ENCODE peak calls at places on chromosomes 13 and 19, in four cellular contexts. One of them, this sample, is unnamed.

GRCh38 chr19:7623725-7624603 is 5.4 kb downstream of the XAB2 start:
- DNase-seq in WERI-Rb-1: no peak
- DNase-seq in neuronal stem cell: no peak
- DNase-seq in K562: no peak
- DNase-seq in this sample: no peak

GRCh38 chr19:45677351-45678230 is 9.6 kb downstream of the GIPR start:
- DNase-seq in K562: peak
- DNase-seq in neuronal stem cell: peak
- DNase-seq in WERI-Rb-1: no peak
- DNase-seq in this sample: peak

GRCh38 chr19:47157455-47158321 is 27.1 kb downstream of the SAE1 start:
- DNase-seq in neuronal stem cell: peak
- DNase-seq in K562: no peak
- DNase-seq in WERI-Rb-1: no peak
- DNase-seq in this sample: peak

GRCh38 chr13:114019367-114019766 is 45.5 kb upstream of the C13orf46 start:
- DNase-seq in K562: peak
- DNase-seq in neuronal stem cell: no peak
- DNase-seq in WERI-Rb-1: peak
- DNase-seq in this sample: peak

GRCh38 chr19:383040-383439 is 25.9 kb downstream of the C2CD4C start:
- DNase-seq in neuronal stem cell: no peak
- DNase-seq in K562: no peak
- DNase-seq in WERI-Rb-1: no peak
- DNase-seq in this sample: no peak

GRCh38 chr13:109369357-109370052 is 416.9 kb downstream of the IRS2 start:
- DNase-seq in K562: no peak
- DNase-seq in WERI-Rb-1: no peak
- DNase-seq in neuronal stem cell: no peak
- DNase-seq in this sample: no peak

GRCh38 chr13:88461272-88462009 is 790.3 kb downstream of the SLITRK5 start:
- DNase-seq in WERI-Rb-1: no peak
- DNase-seq in K562: no peak
- DNase-seq in neuronal stem cell: no peak
- DNase-seq in this sample: no peak

GRCh38 chr13:95677564-95678386 is 836 bp downstream of the DNAJC3 start:
- DNase-seq in WERI-Rb-1: no peak
- DNase-seq in K562: peak
- DNase-seq in neuronal stem cell: peak
- DNase-seq in this sample: peak

GRCh38 chr19:8611890-8612806 is 1.6 kb upstream of the ADAMTS10 start:
- DNase-seq in WERI-Rb-1: no peak
- DNase-seq in K562: no peak
- DNase-seq in neuronal stem cell: no peak
- DNase-seq in this sample: no peak

GRCh38 chr13:73850104-73850898 is 283.9 kb downstream of the KLF12 start:
- DNase-seq in WERI-Rb-1: no peak
- DNase-seq in neuronal stem cell: no peak
- DNase-seq in K562: no peak
- DNase-seq in this sample: no peak

GRCh38 chr19:47084879-47085439 is 28.6 kb downstream of the ZC3H4 start:
- DNase-seq in WERI-Rb-1: no peak
- DNase-seq in K562: no peak
- DNase-seq in neuronal stem cell: no peak
- DNase-seq in this sample: no peak

GRCh38 chr19:48560095-48560530 is 8.1 kb downstream of the SULT2B1 start:
- DNase-seq in neuronal stem cell: no peak
- DNase-seq in WERI-Rb-1: no peak
- DNase-seq in K562: peak
- DNase-seq in this sample: peak

GRCh38 chr13:94329754-94330551 is 149.5 kb downstream of the DCT start:
- DNase-seq in WERI-Rb-1: no peak
- DNase-seq in K562: no peak
- DNase-seq in neuronal stem cell: no peak
- DNase-seq in this sample: no peak

GRCh38 chr19:50476224-50476942 is at the start of the genes EMC10 and GARIN5A:
- DNase-seq in neuronal stem cell: peak
- DNase-seq in WERI-Rb-1: no peak
- DNase-seq in K562: peak
- DNase-seq in this sample: peak

GRCh38 chr13:39676315-39676876 is 20.9 kb downstream of the COG6 start:
- DNase-seq in K562: peak
- DNase-seq in neuronal stem cell: peak
- DNase-seq in WERI-Rb-1: no peak
- DNase-seq in this sample: peak

GRCh38 chr19:5050016-5050656 is 81.2 kb downstream of the KDM4B start:
- DNase-seq in WERI-Rb-1: no peak
- DNase-seq in K562: no peak
- DNase-seq in neuronal stem cell: no peak
- DNase-seq in this sample: no peak

GRCh38 chr13:114151565-114152284 is 19.3 kb upstream of the RASA3 start:
- DNase-seq in WERI-Rb-1: no peak
- DNase-seq in neuronal stem cell: no peak
- DNase-seq in K562: peak
- DNase-seq in this sample: no peak

GRCh38 chr19:9189538-9189937 is 10.8 kb downstream of the OR7D2 start:
- DNase-seq in neuronal stem cell: no peak
- DNase-seq in WERI-Rb-1: no peak
- DNase-seq in K562: peak
- DNase-seq in this sample: no peak

GRCh38 chr13:29702912-29703351 is 107.4 kb upstream of the SLC7A1 start:
- DNase-seq in neuronal stem cell: no peak
- DNase-seq in K562: peak
- DNase-seq in WERI-Rb-1: no peak
- DNase-seq in this sample: no peak

GRCh38 chr19:47483800-47484690 is at the start of gene KPTN:
- DNase-seq in neuronal stem cell: peak
- DNase-seq in WERI-Rb-1: peak
- DNase-seq in K562: peak
- DNase-seq in this sample: peak

GRCh38 chr13:62251734-62252133 is 836.1 kb upstream of the PCDH20 start:
- DNase-seq in WERI-Rb-1: no peak
- DNase-seq in K562: no peak
- DNase-seq in neuronal stem cell: no peak
- DNase-seq in this sample: no peak

GRCh38 chr13:114152831-114153371 is 20.5 kb upstream of the RASA3 start:
- DNase-seq in WERI-Rb-1: no peak
- DNase-seq in neuronal stem cell: no peak
- DNase-seq in K562: no peak
- DNase-seq in this sample: no peak

GRCh38 chr13:72043361-72043760 is 176.4 kb upstream of the DACH1 start:
- DNase-seq in neuronal stem cell: no peak
- DNase-seq in WERI-Rb-1: no peak
- DNase-seq in K562: no peak
- DNase-seq in this sample: no peak

GRCh38 chr19:8361921-8362793 is 1.8 kb upstream of the ANGPTL4 start:
- DNase-seq in neuronal stem cell: no peak
- DNase-seq in WERI-Rb-1: peak
- DNase-seq in K562: no peak
- DNase-seq in this sample: no peak

GRCh38 chr13:30307194-30307965 is at the start of gene KATNAL1:
- DNase-seq in WERI-Rb-1: peak
- DNase-seq in K562: peak
- DNase-seq in neuronal stem cell: peak
- DNase-seq in this sample: peak

GRCh38 chr19:50633359-50633758 is 6.3 kb downstream of the SYT3 start:
- DNase-seq in WERI-Rb-1: no peak
- DNase-seq in K562: no peak
- DNase-seq in neuronal stem cell: no peak
- DNase-seq in this sample: no peak

GRCh38 chr13:44710576-44710975 is 134.4 kb upstream of the TSC22D1 start:
- DNase-seq in K562: no peak
- DNase-seq in WERI-Rb-1: no peak
- DNase-seq in neuronal stem cell: no peak
- DNase-seq in this sample: no peak

GRCh38 chr13:113426591-113426986 is 26.7 kb downstream of the ADPRHL1 start:
- DNase-seq in neuronal stem cell: no peak
- DNase-seq in WERI-Rb-1: no peak
- DNase-seq in K562: no peak
- DNase-seq in this sample: no peak

GRCh38 chr13:45367358-45367757 is 26.4 kb upstream of the TPT1 start:
- DNase-seq in K562: peak
- DNase-seq in WERI-Rb-1: no peak
- DNase-seq in neuronal stem cell: no peak
- DNase-seq in this sample: peak

GRCh38 chr13:58051807-58052375 is 420.3 kb downstream of the PCDH17 start:
- DNase-seq in WERI-Rb-1: no peak
- DNase-seq in K562: no peak
- DNase-seq in neuronal stem cell: no peak
- DNase-seq in this sample: no peak

GRCh38 chr13:19601749-19602725 is 31.4 kb upstream of the MPHOSPH8 start:
- DNase-seq in K562: peak
- DNase-seq in neuronal stem cell: peak
- DNase-seq in WERI-Rb-1: peak
- DNase-seq in this sample: no peak

GRCh38 chr19:18656337-18657086 is 19.7 kb downstream of the KLHL26 start:
- DNase-seq in WERI-Rb-1: no peak
- DNase-seq in neuronal stem cell: no peak
- DNase-seq in K562: no peak
- DNase-seq in this sample: no peak
- H3K27ac ChIP-seq in WERI-Rb-1: no peak
- H3K27ac ChIP-seq in neuronal stem cell: no peak
- H3K27ac ChIP-seq in K562: no peak
- H3K27ac ChIP-seq in this sample: no peak

GRCh38 chr19:6276447-6276846 is 3.3 kb downstream of the MLLT1 start:
- DNase-seq in WERI-Rb-1: peak
- DNase-seq in neuronal stem cell: no peak
- DNase-seq in K562: peak
- DNase-seq in this sample: no peak

GRCh38 chr19:6273701-6274601 is 5.8 kb downstream of the MLLT1 start:
- DNase-seq in neuronal stem cell: no peak
- DNase-seq in WERI-Rb-1: peak
- DNase-seq in K562: peak
- DNase-seq in this sample: no peak

GRCh38 chr19:6274756-6275155 is 5.0 kb downstream of the MLLT1 start:
- DNase-seq in WERI-Rb-1: no peak
- DNase-seq in K562: no peak
- DNase-seq in neuronal stem cell: no peak
- DNase-seq in this sample: no peak

GRCh38 chr19:6272913-6273600 is 6.7 kb downstream of the MLLT1 start:
- DNase-seq in K562: no peak
- DNase-seq in WERI-Rb-1: no peak
- DNase-seq in neuronal stem cell: no peak
- DNase-seq in this sample: no peak

DNA sequence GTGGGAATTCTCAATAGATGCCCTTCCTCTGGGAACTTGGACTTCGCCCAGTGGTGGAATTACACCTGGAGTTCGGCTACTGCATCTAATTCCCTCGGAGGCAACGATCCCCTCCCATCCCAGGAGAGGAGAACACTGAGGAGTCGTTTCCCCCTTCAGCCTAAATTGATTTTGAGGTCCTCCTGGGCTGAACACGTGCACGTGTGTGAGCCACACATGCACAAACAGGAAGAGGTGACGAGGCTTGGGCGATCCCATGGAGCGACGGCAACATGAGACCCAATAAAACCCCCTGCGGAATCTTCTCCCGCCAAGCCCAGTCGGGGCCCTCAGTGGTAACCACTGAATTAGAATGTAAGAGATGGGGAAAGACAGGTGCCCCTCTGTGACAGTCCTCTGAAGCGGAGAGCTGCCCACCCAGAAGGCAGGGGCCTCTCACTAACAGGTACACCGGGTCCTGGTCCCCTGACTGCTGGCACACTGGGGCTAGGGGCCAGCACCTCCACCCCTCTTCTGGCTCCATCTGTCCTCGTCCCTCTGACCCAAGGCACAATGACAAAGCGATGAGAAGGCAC is 4.5 kb downstream of the MLLT1 start:
- DNase-seq in K562: no peak
- DNase-seq in WERI-Rb-1: no peak
- DNase-seq in neuronal stem cell: no peak
- DNase-seq in this sample: no peak
- H3K27ac ChIP-seq in K562: peak
- H3K27ac ChIP-seq in WERI-Rb-1: peak
- H3K27ac ChIP-seq in neuronal stem cell: no peak
- H3K27ac ChIP-seq in this sample: no peak

DNA sequence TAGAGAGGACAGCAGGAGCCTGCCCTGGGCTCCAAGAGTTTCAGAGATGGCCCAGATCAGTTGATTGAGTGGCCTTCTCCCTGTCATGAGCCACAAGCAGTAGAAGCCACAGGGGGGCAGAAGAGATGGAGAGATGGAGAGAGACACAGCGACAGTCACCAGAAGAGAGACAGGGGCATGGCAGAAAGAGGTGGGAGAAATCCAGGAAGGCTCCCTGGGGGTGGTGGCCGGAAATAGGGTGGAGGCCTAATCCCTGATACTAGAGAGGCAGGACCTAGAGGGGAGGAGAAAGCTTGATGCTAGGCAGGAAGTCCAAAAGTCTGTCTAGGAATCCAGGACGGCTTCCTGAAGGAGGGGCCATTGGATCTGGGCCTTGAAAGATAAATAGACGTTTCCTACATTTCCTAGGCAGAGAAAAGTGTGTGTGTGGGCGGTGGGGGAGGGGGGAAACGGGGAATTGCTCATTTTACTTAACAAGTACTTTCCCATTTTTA is 9.6 kb upstream of the TPM4 start:
- DNase-seq in WERI-Rb-1: peak
- DNase-seq in neuronal stem cell: no peak
- DNase-seq in K562: peak
- DNase-seq in this sample: peak
- H3K27ac ChIP-seq in WERI-Rb-1: no peak
- H3K27ac ChIP-seq in neuronal stem cell: no peak
- H3K27ac ChIP-seq in K562: no peak
- H3K27ac ChIP-seq in this sample: no peak

GRCh38 chr19:3350014-3350663 is 16.2 kb upstream of the NFIC start:
- DNase-seq in WERI-Rb-1: no peak
- DNase-seq in neuronal stem cell: no peak
- DNase-seq in K562: no peak
- DNase-seq in this sample: no peak
- H3K27ac ChIP-seq in WERI-Rb-1: no peak
- H3K27ac ChIP-seq in neuronal stem cell: no peak
- H3K27ac ChIP-seq in K562: no peak
- H3K27ac ChIP-seq in this sample: no peak

DNA sequence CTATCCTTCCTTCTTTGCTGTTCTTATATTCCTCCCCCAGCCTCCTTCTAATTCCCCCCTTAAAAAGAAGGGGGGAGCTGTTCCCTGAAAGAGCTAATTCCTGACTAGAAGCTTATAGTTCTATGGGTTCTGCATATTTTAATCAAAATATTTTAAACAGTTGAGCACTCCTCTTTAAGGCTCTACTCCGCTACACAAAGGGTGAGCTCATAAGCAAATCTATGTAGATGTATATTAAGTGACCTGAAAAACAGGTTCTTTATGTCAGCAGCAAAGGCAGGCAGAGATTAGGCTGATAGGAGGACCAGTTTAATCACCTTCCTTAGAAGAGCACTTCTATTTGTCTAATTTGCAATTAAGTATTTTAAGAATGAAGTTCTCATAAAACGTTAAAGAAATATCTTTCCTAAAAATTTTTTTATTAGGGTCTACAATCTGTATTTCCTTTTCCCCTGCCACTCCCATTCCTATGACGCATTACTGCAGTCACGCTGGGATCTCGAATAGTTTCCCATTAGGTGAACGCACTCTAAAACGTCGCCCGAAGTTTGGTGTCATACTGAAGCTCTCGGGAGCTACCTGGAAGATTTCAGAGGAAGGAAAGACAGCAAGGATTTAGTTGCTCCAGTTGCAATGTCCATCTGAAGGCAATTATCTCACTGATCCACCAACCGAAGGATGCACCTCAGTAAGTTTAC is 5.1 kb downstream of the EFNB2 start:
- DNase-seq in K562: no peak
- DNase-seq in neuronal stem cell: no peak
- DNase-seq in WERI-Rb-1: no peak
- DNase-seq in this sample: no peak
- H3K27ac ChIP-seq in K562: no peak
- H3K27ac ChIP-seq in neuronal stem cell: no peak
- H3K27ac ChIP-seq in WERI-Rb-1: no peak
- H3K27ac ChIP-seq in this sample: no peak